ENCODE peak calls at places on chromosomes 16 and 17, in four cellular contexts. J, T, W and M are unnamed samples.
A peak's percentile ranks its signal among the peaks of the same experiment; 100 is the strongest.

GRCh38 chr17:10396529-10397163 is 23.8 kb upstream of the MYH13 start:
- DNase-seq in J (no peak), T (no peak), W (no peak), M (no peak)

GRCh38 chr17:51165680-51166197 is 472 bp upstream of the NME2 start:
- DNase-seq in J (peak; percentile 28), T (peak; percentile 43), W (no peak), M (peak; percentile 42)

GRCh38 chr17:20291853-20292252 is 175.5 kb downstream of the LGALS9B start:
- DNase-seq in J (no peak), T (no peak), W (no peak), M (no peak)

GRCh38 chr16:68228652-68229051 is 7.3 kb downstream of the ESRP2 start:
- DNase-seq in J (peak; percentile 11), T (no peak), W (no peak), M (no peak)

GRCh38 chr16:25027781-25028180 is 12.6 kb upstream of the ARHGAP17 start:
- DNase-seq in J (no peak), T (no peak), W (no peak), M (no peak)

GRCh38 chr17:27535178-27535928 is 79.1 kb downstream of the KSR1 start:
- DNase-seq in J (no peak), T (peak; percentile 39), W (no peak), M (no peak)

GRCh38 chr16:63623551-63624039 is 1498.3 kb downstream of the CDH11 start:
- DNase-seq in J (no peak), T (no peak), W (no peak), M (no peak)

GRCh38 chr17:3027786-3028532 is 35.4 kb downstream of the OR1D5 start:
- DNase-seq in J (peak; percentile 5), T (no peak), W (no peak), M (no peak)

GRCh38 chr17:34991606-34992005 is 11.3 kb downstream of the LIG3 start:
- DNase-seq in J (no peak), T (no peak), W (no peak), M (no peak)

GRCh38 chr16:1048442-1049112 is 24.0 kb upstream of the SSTR5 start:
- DNase-seq in J (peak; percentile 39), T (peak; percentile 14), W (no peak), M (peak; percentile 74)

GRCh38 chr17:71145486-71145885 is 975.3 kb upstream of the SOX9 start:
- DNase-seq in J (no peak), T (no peak), W (no peak), M (no peak)

GRCh38 chr16:12178251-12178990 is 201.9 kb downstream of the SNX29 start:
- DNase-seq in J (no peak), T (peak; percentile 33), W (no peak), M (no peak)

GRCh38 chr16:30356401-30357084 is 1.4 kb upstream of the CD2BP2 start:
- DNase-seq in J (no peak), T (peak; percentile 42), W (no peak), M (no peak)

GRCh38 chr17:7885357-7886226 is 3.0 kb upstream of the CHD3 start:
- DNase-seq in J (peak; percentile 39), T (peak; percentile 55), W (no peak), M (peak; percentile 53)

GRCh38 chr16:31868701-31869167 is 4.9 kb upstream of the ZNF267 start:
- DNase-seq in J (peak; percentile 89), T (peak; percentile 87), W (peak; percentile 73), M (no peak)

GRCh38 chr17:28569446-28569845 is 1.9 kb downstream of the PIGS start:
- DNase-seq in J (no peak), T (no peak), W (no peak), M (no peak)

GRCh38 chr16:50611332-50611934 is 63.2 kb downstream of the NKD1 start:
- DNase-seq in J (no peak), T (no peak), W (no peak), M (no peak)

GRCh38 chr16:23062524-23062923 is 86.7 kb downstream of the USP31 start:
- DNase-seq in J (no peak), T (no peak), W (no peak), M (no peak)

GRCh38 chr17:27956601-27957445 is 63.7 kb upstream of the LYRM9 start:
- DNase-seq in J (no peak), T (no peak), W (no peak), M (no peak)

GRCh38 chr17:31294839-31295488 is 2.1 kb downstream of the OMG start:
- DNase-seq in J (no peak), T (no peak), W (no peak), M (no peak)

GRCh38 chr17:82101767-82102679 is 4.0 kb upstream of the FASN start:
- DNase-seq in J (peak; percentile 73), T (no peak), W (no peak), M (no peak)

GRCh38 chr16:31038993-31039392 is 5.6 kb downstream of the STX4 start:
- DNase-seq in J (no peak), T (no peak), W (no peak), M (no peak)

GRCh38 chr16:71396589-71396988 is 38.1 kb downstream of the CALB2 start:
- DNase-seq in J (no peak), T (no peak), W (no peak), M (no peak)

GRCh38 chr17:40533896-40534295 is 31.4 kb downstream of the CCR7 start:
- DNase-seq in J (no peak), T (no peak), W (no peak), M (no peak)

GRCh38 chr17:36937001-36937960 is at the start of gene LHX1:
- DNase-seq in J (no peak), T (no peak), W (no peak), M (no peak)

GRCh38 chr16:1335996-1336395 is 2.6 kb downstream of the BAIAP3 start:
- DNase-seq in J (no peak), T (no peak), W (no peak), M (no peak)

GRCh38 chr17:73883175-73883574 is 238.9 kb upstream of the SDK2 start:
- DNase-seq in J (no peak), T (no peak), W (no peak), M (no peak)

GRCh38 chr16:83215417-83216001 is 588.7 kb downstream of the CDH13 start:
- DNase-seq in J (peak; percentile 39), T (peak; percentile 37), W (peak; percentile 21), M (peak; percentile 36)

GRCh38 chr16:67874147-67874771 is 1.4 kb downstream of the EDC4 start:
- DNase-seq in J (no peak), T (no peak), W (no peak), M (no peak)

GRCh38 chr17:6936370-6937028 is 59.4 kb upstream of the ALOX12 start:
- DNase-seq in J (no peak), T (peak; percentile 50), W (no peak), M (no peak)

GRCh38 chr16:981695-982151 is at the start of gene SOX8:
- DNase-seq in J (peak; percentile 43), T (no peak), W (no peak), M (no peak)

GRCh38 chr16:12646490-12647274 is 157.0 kb downstream of the CPPED1 start:
- DNase-seq in J (peak; percentile 63), T (no peak), W (no peak), M (no peak)

GRCh38 chr17:47176438-47176837 is 12.7 kb downstream of the CDC27 start:
- DNase-seq in J (no peak), T (no peak), W (no peak), M (no peak)
- TF ChIP-seq POLR2A in J (no peak), T (no peak), W (no peak), M (no peak)

GRCh38 chr16:27254262-27254811 is 14.2 kb downstream of the NSMCE1 start:
- DNase-seq in J (no peak), T (no peak), W (no peak), M (no peak)
- TF ChIP-seq POLR2AphosphoS5 in J (peak; percentile 51), T (no peak), W (no peak), M (no peak)

DNA sequence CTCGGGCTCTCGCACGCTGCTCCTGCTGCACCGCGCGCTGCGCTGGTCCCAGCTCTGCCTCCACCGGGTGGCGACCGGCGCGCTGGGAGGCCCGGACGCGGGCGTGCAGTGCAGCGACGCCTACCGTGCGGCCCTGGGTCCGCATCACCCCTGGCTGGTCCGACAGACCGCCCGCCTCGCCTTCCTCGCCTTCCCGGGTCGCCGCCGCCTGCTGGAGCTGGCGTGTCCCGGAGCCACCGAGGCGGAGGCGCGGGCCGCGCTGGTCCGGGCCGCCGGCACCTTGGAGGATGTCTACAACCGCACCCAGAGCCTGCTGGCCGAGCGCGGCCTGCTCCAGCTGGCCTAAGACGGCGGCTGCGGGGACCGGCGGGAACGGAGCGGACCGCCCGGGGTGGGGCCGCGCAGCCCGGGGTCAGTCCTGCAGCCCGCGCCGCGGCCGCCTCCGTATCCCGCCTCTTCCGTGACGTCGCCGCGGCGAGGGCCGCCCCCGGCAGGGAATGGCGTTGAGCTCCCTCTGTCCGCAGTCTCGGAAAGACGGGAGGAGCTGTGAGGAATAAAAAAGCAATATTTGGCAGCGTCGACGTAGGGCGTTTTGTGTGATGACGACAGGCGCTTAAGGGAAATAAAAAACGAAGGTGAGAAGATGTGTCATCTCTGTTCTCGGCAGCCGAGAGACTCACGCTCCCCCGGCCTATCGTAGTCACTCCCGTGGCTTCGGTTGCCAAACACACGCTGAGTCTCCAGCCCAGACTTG is 1.4 kb downstream of the GLTPD2 start:
- DNase-seq in J (peak; percentile 90), T (peak; percentile 91), W (peak; percentile 88), M (peak; percentile 96)
- TF ChIP-seq POLR2A in J (peak; percentile 75), T (peak; percentile 86), W (peak; percentile 77), M (no peak)

GRCh38 chr17:63035271-63035670 is 69.2 kb downstream of the TANC2 start:
- DNase-seq in J (no peak), T (no peak), W (peak; percentile 63), M (no peak)

GRCh38 chr17:63032141-63032540 is 66.1 kb downstream of the TANC2 start:
- DNase-seq in J (no peak), T (peak; percentile 39), W (no peak), M (no peak)

GRCh38 chr17:63039342-63039741 is 73.3 kb downstream of the TANC2 start:
- DNase-seq in J (no peak), T (no peak), W (no peak), M (no peak)

GRCh38 chr17:63033142-63033541 is 67.1 kb downstream of the TANC2 start:
- DNase-seq in J (no peak), T (no peak), W (no peak), M (no peak)

GRCh38 chr17:63035695-63036094 is 69.7 kb downstream of the TANC2 start:
- DNase-seq in J (no peak), T (no peak), W (no peak), M (no peak)
- TF ChIP-seq POLR2AphosphoS5 in J (no peak), T (no peak), W (no peak), M (no peak)

DNA sequence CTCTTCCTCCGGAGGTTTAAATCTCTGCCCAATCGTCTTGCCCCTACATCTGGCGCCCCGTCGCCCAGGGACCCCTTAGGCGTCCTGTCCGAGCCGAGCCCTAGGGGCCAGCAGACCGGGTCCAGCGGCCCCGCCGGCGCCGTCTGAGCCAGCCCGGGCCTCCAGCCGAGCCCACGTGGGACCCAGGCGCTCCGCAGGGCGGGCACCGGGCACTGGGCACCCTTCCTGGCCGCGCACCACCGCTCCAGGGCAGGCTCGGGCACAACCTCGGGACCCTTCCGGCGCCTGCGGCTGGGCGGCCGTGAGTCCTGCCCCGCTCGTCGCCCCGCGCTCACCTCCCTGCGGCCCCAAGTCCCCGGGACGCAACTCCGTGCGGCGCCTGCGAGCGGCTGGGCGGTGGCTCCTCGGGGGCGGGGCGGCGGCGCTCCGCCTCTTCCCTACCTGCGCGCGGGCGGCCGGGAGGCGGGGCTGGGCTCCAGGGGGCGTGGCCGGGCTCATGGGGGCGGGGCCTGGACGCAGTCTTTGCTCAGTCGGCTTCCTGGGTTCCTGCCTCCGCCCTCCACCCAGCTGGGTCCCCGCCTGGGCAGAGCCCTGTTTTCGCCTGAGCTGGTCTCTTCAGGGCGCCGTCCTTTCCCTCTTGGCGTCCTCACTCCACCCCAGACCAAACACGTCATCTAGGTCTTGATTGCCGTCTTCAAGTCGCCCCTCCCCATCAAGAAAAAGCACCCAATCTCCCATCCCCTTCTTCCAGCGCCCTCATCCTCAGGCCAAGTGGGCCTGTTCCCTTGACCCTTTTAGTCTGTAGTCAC is at the start of gene RHBDF2:
- DNase-seq in J (peak; percentile 97), T (peak; percentile 96), W (peak; percentile 54), M (peak; percentile 94)
- TF ChIP-seq POLR2A in J (no peak), T (peak; percentile 55), W (peak; percentile 85), M (peak; percentile 33)